ENCODE peak calls at places on chromosomes 12 and 14, in five cellular contexts. J is H1, R is trophoblast cell, O is IMR-90, T is H9. N is an unnamed sample.

GRCh38 chr14:41225433-41225832 is 381.2 kb upstream of the LRFN5 start:
- DNase-seq in J (no peak), R (no peak), O (no peak), T (no peak), N (no peak)

GRCh38 chr12:101642115-101643067 is 47.6 kb downstream of the MYBPC1 start:
- DNase-seq in J (peak), R (peak), O (no peak), T (peak), N (peak)

GRCh38 chr12:24222968-24223367 is 273.5 kb upstream of the SOX5 start:
- DNase-seq in J (no peak), R (no peak), O (peak), T (no peak), N (no peak)

GRCh38 chr14:96225745-96226151 is 21.1 kb downstream of the BDKRB2 start:
- DNase-seq in J (peak), R (no peak), O (peak), T (peak), N (no peak)

GRCh38 chr12:110819646-110820045 is 27.1 kb upstream of the CCDC63 start:
- DNase-seq in J (no peak), R (no peak), O (no peak), T (no peak), N (no peak)

GRCh38 chr14:89493877-89494634 is 77.0 kb upstream of the FOXN3 start:
- DNase-seq in J (no peak), R (peak), O (no peak), T (no peak), N (no peak)

GRCh38 chr12:124152733-124153132 is 142.2 kb upstream of the RFLNA start:
- DNase-seq in J (no peak), R (no peak), O (no peak), T (no peak), N (no peak)

GRCh38 chr14:89589400-89590128 is 172.5 kb upstream of the FOXN3 start:
- DNase-seq in J (no peak), R (no peak), O (no peak), T (no peak), N (no peak)

GRCh38 chr12:21773263-21773741 is 1.2 kb downstream of the KCNJ8 start:
- DNase-seq in J (peak), R (no peak), O (peak), T (peak), N (no peak)

GRCh38 chr12:114655934-114656697 is 27.9 kb downstream of the TBX3 start:
- DNase-seq in J (no peak), R (no peak), O (peak), T (no peak), N (no peak)

GRCh38 chr12:43655586-43655985 is 103.0 kb downstream of the PUS7L start:
- DNase-seq in J (no peak), R (no peak), O (peak), T (no peak), N (no peak)

GRCh38 chr12:67290378-67290777 is 21.2 kb downstream of the CAND1 start:
- DNase-seq in J (no peak), R (no peak), O (no peak), T (no peak), N (no peak)

GRCh38 chr12:122860854-122861585 is 25.8 kb downstream of the HIP1R start:
- DNase-seq in J (no peak), R (no peak), O (no peak), T (no peak), N (no peak)

GRCh38 chr12:107511292-107511691 is 174.3 kb upstream of the PWP1 start:
- DNase-seq in J (no peak), R (no peak), O (peak), T (no peak), N (no peak)

GRCh38 chr14:77889971-77890442 is 90.1 kb downstream of the ADCK1 start:
- DNase-seq in J (no peak), R (no peak), O (peak), T (no peak), N (no peak)

GRCh38 chr14:46661728-46662127 is 10.1 kb upstream of the RPL10L start:
- DNase-seq in J (no peak), R (no peak), O (no peak), T (peak), N (no peak)

GRCh38 chr12:95440401-95440800 is 33.6 kb upstream of the METAP2 start:
- DNase-seq in J (no peak), R (no peak), O (peak), T (no peak), N (no peak)

GRCh38 chr12:81077329-81077685 is 572 bp upstream of the ACSS3 start:
- DNase-seq in J (peak), R (no peak), O (no peak), T (peak), N (peak)

GRCh38 chr14:81323621-81324400 is 76.3 kb downstream of the STON2 start:
- DNase-seq in J (peak), R (peak), O (no peak), T (peak), N (no peak)

GRCh38 chr12:132633398-132633797 is 14.8 kb downstream of the P2RX2 start:
- DNase-seq in J (no peak), R (no peak), O (no peak), T (no peak), N (no peak)

GRCh38 chr14:100844082-100844408 is 18.1 kb downstream of the MEG3 start:
- DNase-seq in J (no peak), R (no peak), O (no peak), T (no peak), N (no peak)

GRCh38 chr12:128797119-128798118 is 26.3 kb downstream of the SLC15A4 start:
- DNase-seq in J (peak), R (no peak), O (peak), T (no peak), N (no peak)
- H4K91ac ChIP-seq in J (no peak), R (no peak), O (peak), T (no peak), N (no peak)

DNA sequence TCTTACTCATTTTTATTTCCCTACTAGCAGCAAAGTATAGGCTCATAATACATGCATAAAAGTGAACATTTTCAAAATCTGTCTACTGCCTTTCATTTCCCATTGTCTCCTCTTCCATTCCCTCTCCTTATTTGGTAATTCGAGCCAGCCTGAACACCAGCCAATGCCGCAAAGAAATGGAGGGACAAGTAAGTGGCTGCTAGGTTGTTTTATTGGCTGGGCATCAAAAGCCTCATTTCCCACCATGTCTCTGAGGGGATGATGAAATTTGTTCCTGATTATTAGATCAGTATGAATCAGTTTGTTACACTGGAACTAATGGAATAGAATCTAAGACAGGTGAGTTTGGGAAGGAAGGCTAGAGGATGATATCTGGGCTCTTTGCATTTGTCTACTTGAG is 143.5 kb downstream of the KCNA5 start:
- DNase-seq in J (no peak), R (no peak), O (no peak), T (no peak), N (no peak)
- H3K27ac ChIP-seq in J (no peak), R (no peak), O (no peak), T (no peak), N (no peak)

DNA sequence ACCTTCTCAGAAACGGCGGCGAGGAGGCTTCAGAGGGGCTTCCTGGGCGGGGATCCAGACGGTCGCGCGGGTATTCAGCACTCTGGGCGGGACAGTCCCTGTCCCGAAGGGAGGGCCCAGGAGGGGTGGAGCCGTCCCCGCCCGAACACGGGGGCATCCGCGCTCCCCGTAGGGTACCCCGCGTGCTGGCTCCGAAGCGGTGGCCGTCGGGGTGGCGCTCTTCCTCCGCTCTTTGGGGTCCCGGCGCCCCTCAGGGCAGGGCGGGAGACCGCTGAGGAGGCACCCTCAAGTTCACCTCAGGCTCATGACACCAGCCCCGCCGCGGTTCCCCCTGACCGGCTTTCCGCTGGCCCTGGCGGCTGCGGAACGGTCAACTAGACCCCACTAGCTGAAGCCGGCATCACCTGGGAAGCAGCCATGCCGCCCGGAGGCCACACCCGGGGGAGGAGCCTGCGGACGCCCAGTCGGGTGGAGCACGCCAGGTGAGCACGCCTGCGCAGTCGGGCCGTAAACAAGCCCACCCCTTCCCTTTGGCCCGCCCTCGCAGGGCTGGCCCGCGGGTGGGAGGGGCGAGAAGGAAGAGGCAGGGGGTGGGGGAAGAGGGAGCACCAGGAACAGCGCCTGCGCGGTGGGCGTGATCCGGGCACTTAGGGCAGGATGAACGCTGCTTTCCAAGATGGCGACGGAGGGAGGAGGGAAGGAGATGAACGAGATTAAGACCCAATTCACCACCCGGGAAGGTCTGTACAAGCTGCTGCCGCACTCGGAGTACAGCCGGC is at the start of gene WDR20:
- DNase-seq in J (peak), R (peak), O (peak), T (peak), N (peak)
- H4K8ac ChIP-seq in J (peak), R (peak), O (peak), T (no peak), N (no peak)

GRCh38 chr12:113422929-113423669 is 919 bp downstream of the SDSL start:
- DNase-seq in J (no peak), R (no peak), O (peak), T (no peak), N (no peak)

GRCh38 chr12:113420996-113421595 is 1.1 kb upstream of the SDSL start:
- DNase-seq in J (no peak), R (no peak), O (no peak), T (no peak), N (no peak)

GRCh38 chr12:113425960-113426453 is 3.8 kb downstream of the SDSL start:
- DNase-seq in J (no peak), R (no peak), O (no peak), T (peak), N (no peak)

GRCh38 chr12:113424915-113425823 is 3.0 kb downstream of the SDSL start:
- DNase-seq in J (peak), R (peak), O (peak), T (peak), N (peak)

GRCh38 chr12:113422030-113422900 is at the start of gene SDSL:
- DNase-seq in J (peak), R (peak), O (peak), T (peak), N (peak)
- H4K91ac ChIP-seq in J (no peak), R (peak), O (peak), T (no peak), N (no peak)

GRCh38 chr12:4830568-4830967 is 79.1 kb upstream of the KCNA1 start:
- DNase-seq in J (no peak), R (no peak), O (no peak), T (peak), N (no peak)
- H3K27ac ChIP-seq in J (no peak), R (no peak), O (no peak), T (no peak), N (no peak)

GRCh38 chr14:105094193-105094907 is 29.1 kb upstream of the GPR132 start:
- DNase-seq in J (no peak), R (no peak), O (no peak), T (no peak), N (no peak)
- H4K8ac ChIP-seq in J (peak), R (peak), O (peak), T (no peak), N (peak)

DNA sequence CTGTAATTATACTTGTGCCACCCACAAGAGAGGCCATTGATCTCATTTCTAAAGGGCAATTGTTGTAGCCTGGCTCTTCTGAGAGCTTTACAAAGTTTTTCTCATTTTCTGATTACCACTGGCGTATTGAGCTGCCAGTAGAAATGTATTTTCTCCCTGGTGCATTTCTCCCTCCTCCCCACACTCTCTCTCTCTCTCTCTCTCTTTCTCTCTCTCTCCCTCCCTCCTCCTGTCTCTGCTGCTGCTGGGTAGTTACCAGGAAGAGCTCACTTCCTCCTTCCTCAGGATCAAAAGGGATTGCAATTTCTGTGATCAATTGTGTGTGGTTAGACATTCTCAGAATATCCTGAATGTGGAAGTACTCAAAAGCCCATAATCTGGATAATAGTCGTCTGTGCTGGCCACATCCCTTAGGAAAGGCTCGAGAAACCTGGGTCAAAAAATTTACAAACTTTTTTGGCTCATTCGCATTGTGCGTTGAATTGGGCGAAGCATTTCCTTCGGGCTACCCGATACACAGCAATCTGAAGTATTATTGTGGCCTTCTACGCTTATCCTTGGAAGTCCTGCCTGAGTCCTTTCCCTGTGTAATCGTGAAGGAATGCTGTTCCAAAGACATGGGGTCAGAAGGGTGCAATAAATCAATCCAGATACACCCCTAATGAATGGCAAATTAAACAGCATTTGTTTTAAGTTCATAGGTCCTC is 254.8 kb downstream of the MSRB3 start:
- DNase-seq in J (no peak), R (no peak), O (peak), T (no peak), N (no peak)
- H4K91ac ChIP-seq in J (no peak), R (peak), O (peak), T (no peak), N (no peak)

GRCh38 chr14:31435276-31435675 is 14.9 kb upstream of the HEATR5A start:
- DNase-seq in J (no peak), R (no peak), O (peak), T (no peak), N (no peak)
- H3K27ac ChIP-seq in J (no peak), R (no peak), O (no peak), T (no peak), N (no peak)

N was measured in neuronal stem cell.